ENCODE peak calls at places on chromosome 13, in four cellular contexts. A is K562, Q is mammary epithelial cell, X is GM23338. D is an unnamed sample.

GRCh38 chr13:112744306-112745021 is 54.6 kb downstream of the ATP11A start:
- DNase-seq in A (no peak), Q (peak), X (no peak), D (peak)

GRCh38 chr13:106917024-106917491 is 349.1 kb upstream of the ARGLU1 start:
- DNase-seq in A (no peak), Q (no peak), X (peak), D (no peak)

GRCh38 chr13:99821741-99822140 is 149.8 kb downstream of the ZIC5 start:
- DNase-seq in A (no peak), Q (no peak), X (no peak), D (peak)

GRCh38 chr13:22240716-22241115 is 569.8 kb downstream of the FGF9 start:
- DNase-seq in A (no peak), Q (no peak), X (no peak), D (no peak)

GRCh38 chr13:26379831-26380230 is 125.9 kb downstream of the CDK8 start:
- DNase-seq in A (no peak), Q (no peak), X (no peak), D (no peak)

GRCh38 chr13:94268661-94269060 is 210.8 kb downstream of the DCT start:
- DNase-seq in A (no peak), Q (no peak), X (no peak), D (peak)

GRCh38 chr13:23963947-23964346 is 66.6 kb upstream of the C1QTNF9B start:
- DNase-seq in A (no peak), Q (no peak), X (no peak), D (peak)

GRCh38 chr13:110136660-110137585 is 170.0 kb downstream of the COL4A1 start:
- DNase-seq in A (no peak), Q (no peak), X (peak), D (no peak)

GRCh38 chr13:75390229-75390628 is 91.7 kb downstream of the TBC1D4 start:
- DNase-seq in A (no peak), Q (no peak), X (no peak), D (no peak)

GRCh38 chr13:84433024-84433423 is 550.8 kb upstream of the SLITRK1 start:
- DNase-seq in A (no peak), Q (no peak), X (no peak), D (peak)

GRCh38 chr13:113758651-113759524 is at the start of gene TMEM255B:
- DNase-seq in A (peak), Q (peak), X (peak), D (peak)
- TF ChIP-seq EZH2 in A (no peak), Q (no peak), X (no peak), D (no peak)

GRCh38 chr13:48230541-48230940 is 2.5 kb upstream of the ITM2B start:
- DNase-seq in A (no peak), Q (no peak), X (no peak), D (no peak)

GRCh38 chr13:48231948-48232347 is 1.1 kb upstream of the ITM2B start:
- DNase-seq in A (no peak), Q (no peak), X (no peak), D (no peak)

GRCh38 chr13:48233097-48233885 is at the start of gene ITM2B:
- DNase-seq in A (peak), Q (peak), X (peak), D (peak)

GRCh38 chr13:48232420-48233096 is 448 bp upstream of the ITM2B start:
- DNase-seq in A (peak), Q (no peak), X (peak), D (no peak)

GRCh38 chr13:48231080-48231479 is 1.9 kb upstream of the ITM2B start:
- DNase-seq in A (no peak), Q (no peak), X (no peak), D (peak)
- TF ChIP-seq EZH2 in A (no peak), Q (no peak), X (no peak), D (no peak)

GRCh38 chr13:104769520-104769919 is 1703.3 kb upstream of the SLC10A2 start:
- DNase-seq in A (no peak), Q (no peak), X (no peak), D (no peak)
- TF ChIP-seq EZH2 in A (no peak), Q (no peak), X (no peak), D (no peak)

GRCh38 chr13:30422056-30422914 is at the start of gene UBE2L5:
- DNase-seq in A (peak), Q (peak), X (peak), D (peak)
- TF ChIP-seq EZH2 in A (no peak), Q (no peak), X (no peak), D (no peak)

DNA sequence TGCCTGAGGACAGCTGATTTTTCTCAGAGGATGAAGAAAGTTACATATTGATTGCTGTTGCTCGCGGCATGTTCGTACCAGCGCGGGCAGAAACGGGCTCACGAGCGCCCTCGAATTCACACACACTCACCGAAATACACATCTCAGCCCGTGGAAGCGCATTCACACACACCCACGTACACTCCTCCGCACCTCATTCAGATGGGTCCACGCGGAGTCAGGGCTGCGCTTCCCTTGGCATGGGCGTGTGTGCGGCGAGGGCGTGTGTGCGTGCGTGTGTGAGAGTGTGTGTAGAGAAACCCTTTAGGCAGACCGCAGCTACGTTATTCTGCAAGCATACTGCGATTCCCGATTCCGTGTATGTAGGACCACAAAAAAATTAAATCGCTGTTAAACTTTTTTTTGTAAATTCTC is 2.1 kb upstream of the PCDH17 start:
- DNase-seq in A (no peak), Q (no peak), X (peak), D (peak)
- TF ChIP-seq EZH2 in A (no peak), Q (no peak), X (peak), D (peak)

GRCh38 chr13:87678353-87678752 is 7.2 kb downstream of the SLITRK5 start:
- DNase-seq in A (no peak), Q (no peak), X (no peak), D (no peak)

GRCh38 chr13:87677334-87678234 is 6.4 kb downstream of the SLITRK5 start:
- DNase-seq in A (no peak), Q (no peak), X (peak), D (peak)

GRCh38 chr13:87675851-87676250 is 4.7 kb downstream of the SLITRK5 start:
- DNase-seq in A (no peak), Q (no peak), X (no peak), D (no peak)

GRCh38 chr13:87677043-87677333 is 5.8 kb downstream of the SLITRK5 start:
- DNase-seq in A (no peak), Q (no peak), X (peak), D (no peak)

GRCh38 chr13:87676254-87677042 is 5.3 kb downstream of the SLITRK5 start:
- DNase-seq in A (no peak), Q (no peak), X (peak), D (no peak)
- TF ChIP-seq EZH2 in A (no peak), Q (no peak), X (peak), D (no peak)

GRCh38 chr13:95641961-95642621 is 2.4 kb downstream of the DZIP1 start:
- DNase-seq in A (no peak), Q (peak), X (peak), D (peak)
- TF ChIP-seq EZH2 in A (no peak), Q (no peak), X (no peak), D (no peak)